ENCODE peak calls at places on chromosome 2, in four cellular contexts. H is ascending aorta; R is CD8-positive, alpha-beta T cell; O is cardiac muscle cell. U is an unnamed sample.

GRCh38 chr2:231715988-231716616 is 7.8 kb downstream of the PTMA start:
- DNase-seq in H (no peak), R (no peak), O (no peak), U (no peak)

GRCh38 chr2:221747289-221747972 is 175.3 kb upstream of the EPHA4 start:
- DNase-seq in H (no peak), R (no peak), O (no peak), U (no peak)

GRCh38 chr2:112881217-112882000 is 29.6 kb upstream of the IL37 start:
- DNase-seq in H (no peak), R (no peak), O (no peak), U (no peak)

GRCh38 chr2:45241061-45241561 is 231.9 kb upstream of the SIX2 start:
- DNase-seq in H (no peak), R (no peak), O (no peak), U (no peak)

GRCh38 chr2:127576433-127577207 is 41.1 kb downstream of the MYO7B start:
- DNase-seq in H (no peak), R (peak; percentile 6), O (peak; percentile 22), U (no peak)

GRCh38 chr2:135096665-135097446 is 44.8 kb downstream of the RAB3GAP1 start:
- DNase-seq in H (no peak), R (no peak), O (no peak), U (no peak)

GRCh38 chr2:229087229-229087628 is 183.9 kb downstream of the PID1 start:
- DNase-seq in H (no peak), R (no peak), O (no peak), U (no peak)

GRCh38 chr2:210429403-210430137 is 47.0 kb downstream of the LANCL1 start:
- DNase-seq in H (no peak), R (no peak), O (no peak), U (no peak)

GRCh38 chr2:143397886-143398614 is 268.8 kb downstream of the ARHGAP15 start:
- DNase-seq in H (no peak), R (no peak), O (no peak), U (no peak)

GRCh38 chr2:40321822-40322221 is 130.1 kb downstream of the SLC8A1 start:
- DNase-seq in H (no peak), R (no peak), O (no peak), U (no peak)

GRCh38 chr2:230575640-230576324 is 136.9 kb upstream of the CAB39 start:
- DNase-seq in H (no peak), R (peak; percentile 69), O (no peak), U (no peak)

GRCh38 chr2:111186933-111187332 is 66.2 kb downstream of the BCL2L11 start:
- DNase-seq in H (no peak), R (no peak), O (no peak), U (no peak)

GRCh38 chr2:44170337-44170736 is 1.7 kb downstream of the PPM1B start:
- DNase-seq in H (no peak), R (no peak), O (no peak), U (no peak)

GRCh38 chr2:223008162-223008561 is 43.8 kb upstream of the KCNE4 start:
- DNase-seq in H (no peak), R (no peak), O (no peak), U (no peak)

GRCh38 chr2:206804326-206804725 is 38.9 kb downstream of the FASTKD2 start:
- DNase-seq in H (no peak), R (no peak), O (no peak), U (no peak)

GRCh38 chr2:173109253-173110188 is 33.9 kb downstream of the MAP3K20 start:
- DNase-seq in H (no peak), R (no peak), O (no peak), U (no peak)

GRCh38 chr2:108575132-108575966 is 41.1 kb downstream of the LIMS1 start:
- DNase-seq in H (no peak), R (no peak), O (no peak), U (no peak)

GRCh38 chr2:45936623-45936979 is 285.1 kb downstream of the PRKCE start:
- DNase-seq in H (no peak), R (no peak), O (no peak), U (no peak)

GRCh38 chr2:101400516-101401315 is 13.4 kb upstream of the CREG2 start:
- DNase-seq in H (no peak), R (no peak), O (no peak), U (no peak)

GRCh38 chr2:100109986-100110980 is 32.1 kb downstream of the AFF3 start:
- DNase-seq in H (no peak), R (no peak), O (no peak), U (no peak)

GRCh38 chr2:1421731-1422130 is 8.5 kb downstream of the TPO start:
- DNase-seq in H (no peak), R (no peak), O (no peak), U (no peak)

GRCh38 chr2:98505991-98506664 is 61.5 kb downstream of the INPP4A start:
- DNase-seq in H (no peak), R (no peak), O (no peak), U (no peak)

GRCh38 chr2:204234879-204235278 is 298.3 kb downstream of the ICOS start:
- DNase-seq in H (no peak), R (no peak), O (no peak), U (no peak)

GRCh38 chr2:168571061-168571460 is 115.0 kb downstream of the CERS6 start:
- DNase-seq in H (no peak), R (no peak), O (no peak), U (no peak)

GRCh38 chr2:106542730-106543359 is 55.7 kb downstream of the CD8B2 start:
- DNase-seq in H (no peak), R (peak; percentile 77), O (peak; percentile 80), U (peak; percentile 85)

GRCh38 chr2:152034257-152034801 is 64.5 kb downstream of the CACNB4 start:
- DNase-seq in H (no peak), R (no peak), O (peak; percentile 38), U (no peak)

GRCh38 chr2:3823748-3824147 is 120.4 kb downstream of the DCDC2C start:
- DNase-seq in H (no peak), R (no peak), O (no peak), U (no peak)

GRCh38 chr2:240424341-240425235 is 10.9 kb upstream of the GPC1 start:
- DNase-seq in H (no peak), R (no peak), O (no peak), U (no peak)

GRCh38 chr2:79941172-79941571 is 363.4 kb downstream of the LRRTM1 start:
- DNase-seq in H (no peak), R (no peak), O (no peak), U (no peak)

GRCh38 chr2:85400541-85400940 is 9.6 kb downstream of the CAPG start:
- DNase-seq in H (no peak), R (no peak), O (no peak), U (no peak)

GRCh38 chr2:46983065-46983801 is 67.6 kb upstream of the MCFD2 start:
- DNase-seq in H (no peak), R (no peak), O (no peak), U (no peak)

GRCh38 chr2:155223781-155224406 is 525.4 kb downstream of the KCNJ3 start:
- DNase-seq in H (no peak), R (no peak), O (peak; percentile 29), U (no peak)

GRCh38 chr2:151851761-151852160 is 23.5 kb upstream of the ARL5A start:
- DNase-seq in H (no peak), R (no peak), O (peak; percentile 67), U (no peak)

GRCh38 chr2:1964659-1965058 is 220.3 kb upstream of the PXDN start:
- DNase-seq in H (no peak), R (no peak), O (peak; percentile 83), U (no peak)

GRCh38 chr2:190413421-190413820 is 5.3 kb downstream of the MFSD6 start:
- DNase-seq in H (no peak), R (no peak), O (no peak), U (no peak)

GRCh38 chr2:123953848-123954247 is 71.2 kb upstream of the CNTNAP5 start:
- DNase-seq in H (no peak), R (no peak), O (no peak), U (no peak)

GRCh38 chr2:108591163-108591562 is 56.9 kb downstream of the LIMS1 start:
- DNase-seq in H (no peak), R (no peak), O (no peak), U (no peak)

GRCh38 chr2:35468271-35468670 is 887.3 kb upstream of the CRIM1 start:
- DNase-seq in H (no peak), R (no peak), O (no peak), U (no peak)

GRCh38 chr2:114022360-114023085 is 132.6 kb downstream of the ACTR3 start:
- DNase-seq in H (no peak), R (no peak), O (no peak), U (no peak)

GRCh38 chr2:108268001-108268400 is 20.7 kb upstream of the SULT1C2 start:
- DNase-seq in H (no peak), R (no peak), O (no peak), U (no peak)

DNA sequence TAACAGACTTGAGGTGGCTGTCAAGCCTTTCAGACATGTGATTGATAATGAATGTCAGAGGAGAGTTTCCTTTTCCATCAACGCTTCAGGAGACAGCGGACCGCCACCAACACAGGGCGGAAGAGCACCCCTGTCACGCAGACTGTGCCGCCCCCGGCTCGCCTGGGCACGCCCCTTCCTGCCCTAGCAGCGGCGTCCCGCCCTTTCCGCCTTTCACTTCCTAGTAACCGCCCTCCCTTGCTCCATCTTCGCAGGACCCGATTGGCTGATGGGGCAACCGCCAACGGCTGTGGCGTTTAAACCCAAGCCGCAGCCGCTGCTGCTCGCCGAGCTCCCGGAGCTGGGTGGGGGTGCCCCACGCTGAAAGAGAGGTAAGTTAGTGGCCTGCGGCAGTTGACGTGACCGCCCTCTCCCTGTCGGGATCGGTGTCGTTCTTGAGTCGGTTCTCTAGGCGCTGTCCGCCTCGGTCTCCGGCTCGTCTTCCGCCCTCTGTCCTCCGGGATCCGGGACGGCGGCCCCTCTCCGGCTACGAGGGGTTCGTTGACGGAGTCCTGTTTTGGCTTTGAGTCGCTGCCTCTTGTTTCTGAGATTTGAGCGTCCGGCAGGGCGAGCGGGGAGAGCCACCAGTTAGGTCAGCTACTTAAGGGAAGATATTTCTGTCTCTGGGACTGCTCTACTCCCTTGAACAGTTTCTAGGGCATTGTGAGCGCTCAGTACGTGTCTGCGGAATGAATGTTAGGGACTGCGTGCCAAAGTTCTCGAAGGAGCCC is at the start of gene SGO2:
- DNase-seq in H (peak; percentile 70), R (peak; percentile 97), O (peak; percentile 95), U (peak; percentile 89)
- TF ChIP-seq CTCF in H (no peak), R (no peak), O (no peak), U (no peak)

GRCh38 chr2:119387381-119388129 is 20.8 kb downstream of the DBI start:
- DNase-seq in H (peak; percentile 50), R (no peak), O (no peak), U (no peak)
- TF ChIP-seq CTCF in H (no peak), R (no peak), O (peak; percentile 56), U (no peak)

DNA sequence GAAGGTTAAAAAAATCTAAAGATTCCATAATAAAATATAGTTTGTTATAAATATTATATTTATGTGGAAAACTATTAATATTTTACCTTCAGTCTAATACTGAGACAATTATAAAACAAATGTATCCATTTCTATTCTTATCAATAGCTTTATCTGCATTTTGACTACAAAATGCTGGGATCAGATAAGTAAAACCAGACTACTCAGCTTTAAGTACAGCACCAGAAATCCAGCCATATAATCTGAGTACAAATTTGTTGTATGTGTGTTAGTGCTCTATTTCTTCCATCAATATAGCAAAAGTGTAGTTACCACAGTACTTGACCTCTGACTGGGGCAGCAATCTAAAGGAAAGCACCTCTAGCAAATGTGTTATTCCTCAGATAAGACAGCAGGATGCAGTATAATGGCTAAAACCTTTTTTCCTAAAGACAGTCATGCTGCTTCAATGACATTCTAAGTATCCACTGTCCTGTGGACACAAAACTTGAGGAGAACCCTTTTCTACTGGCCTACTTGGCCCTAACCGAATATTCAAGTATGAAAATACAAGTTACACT is 68.1 kb downstream of the OLA1 start:
- DNase-seq in H (no peak), R (no peak), O (peak; percentile 37), U (no peak)
- TF ChIP-seq CTCF in H (no peak), R (no peak), O (peak; percentile 11), U (no peak)

GRCh38 chr2:8452979-8453903 is 228.6 kb upstream of the ID2 start:
- DNase-seq in H (no peak), R (no peak), O (no peak), U (no peak)
- TF ChIP-seq CTCF in H (no peak), R (no peak), O (no peak), U (no peak)

U was measured in endothelial cell.